ENCODE peak calls at places on chromosomes 5 and 9, in eight cellular contexts. C is heart left ventricle, O is A673, U is spleen, P is IMR-90, D is neural progenitor cell, Z is ovary, T is heart right ventricle. L is an unnamed sample.

GRCh38 chr5:35405938-35406337 is 175.7 kb upstream of the PRLR start:
- DNase-seq in C (no peak), O (no peak), U (peak; percentile 55), P (no peak), D (no peak), Z (no peak), T (no peak), L (no peak)

GRCh38 chr5:132446621-132447020 is 44.0 kb downstream of the IRF1 start:
- DNase-seq in C (peak; percentile 89), O (no peak), U (no peak), P (peak; percentile 75), D (no peak), Z (peak; percentile 88), T (peak; percentile 69), L (peak; percentile 76)

GRCh38 chr5:99621772-99622681 is 693.2 kb upstream of the CHD1 start:
- DNase-seq in C (no peak), O (peak; percentile 1), U (no peak), P (no peak), D (no peak), Z (no peak), T (no peak), L (no peak)

GRCh38 chr5:5492087-5492933 is 69.8 kb downstream of the ICE1 start:
- DNase-seq in C (no peak), O (peak; percentile 80), U (no peak), P (peak; percentile 61), D (peak; percentile 69), Z (no peak), T (no peak), L (no peak)

GRCh38 chr9:98809311-98810105 is 2.0 kb downstream of the GALNT12 start:
- DNase-seq in C (no peak), O (no peak), U (no peak), P (no peak), D (peak; percentile 74), Z (no peak), T (no peak), L (no peak)

GRCh38 chr9:90300901-90301688 is 341.5 kb downstream of the DIRAS2 start:
- DNase-seq in C (peak; percentile 40), O (peak; percentile 84), U (no peak), P (peak; percentile 91), D (no peak), Z (no peak), T (no peak), L (peak; percentile 17)

GRCh38 chr9:137402752-137403151 is 20.2 kb downstream of the EXD3 start:
- DNase-seq in C (no peak), O (no peak), U (no peak), P (no peak), D (no peak), Z (no peak), T (no peak), L (no peak)

GRCh38 chr9:19286634-19287188 is 56.2 kb downstream of the DENND4C start:
- DNase-seq in C (no peak), O (no peak), U (no peak), P (peak; percentile 16), D (no peak), Z (no peak), T (no peak), L (no peak)

GRCh38 chr9:121599186-121599871 is 52.1 kb upstream of the DAB2IP start:
- DNase-seq in C (peak; percentile 83), O (no peak), U (no peak), P (peak; percentile 26), D (peak; percentile 97), Z (peak; percentile 79), T (peak; percentile 82), L (peak; percentile 74)

GRCh38 chr9:70135176-70135575 is 91.5 kb downstream of the MAMDC2 start:
- DNase-seq in C (no peak), O (no peak), U (no peak), P (no peak), D (no peak), Z (no peak), T (no peak), L (no peak)

GRCh38 chr5:140632366-140633080 is 452 bp downstream of the CD14 start:
- DNase-seq in C (peak; percentile 73), O (peak; percentile 33), U (peak; percentile 92), P (peak; percentile 54), D (no peak), Z (peak; percentile 57), T (peak; percentile 50), L (peak; percentile 52)

GRCh38 chr9:78666818-78667429 is 370.0 kb downstream of the PSAT1 start:
- DNase-seq in C (no peak), O (no peak), U (no peak), P (peak; percentile 24), D (no peak), Z (no peak), T (no peak), L (no peak)

GRCh38 chr9:109599131-109599530 is 101.0 kb upstream of the PTPN3 start:
- DNase-seq in C (no peak), O (no peak), U (no peak), P (no peak), D (no peak), Z (no peak), T (no peak), L (no peak)

GRCh38 chr5:180990086-180990888 is 1.6 kb downstream of the BTNL3 start:
- DNase-seq in C (no peak), O (no peak), U (no peak), P (no peak), D (no peak), Z (no peak), T (no peak), L (no peak)

GRCh38 chr9:15909297-15909696 is 356.5 kb downstream of the CCDC171 start:
- DNase-seq in C (no peak), O (no peak), U (no peak), P (peak; percentile 11), D (no peak), Z (no peak), T (no peak), L (no peak)

GRCh38 chr9:99056876-99057664 is 47.8 kb upstream of the TGFBR1 start:
- DNase-seq in C (no peak), O (no peak), U (no peak), P (peak; percentile 91), D (no peak), Z (no peak), T (no peak), L (no peak)

GRCh38 chr5:171168177-171168576 is 140.9 kb upstream of the TLX3 start:
- DNase-seq in C (no peak), O (no peak), U (no peak), P (no peak), D (no peak), Z (no peak), T (no peak), L (no peak)

GRCh38 chr5:142697846-142698245 is 12.0 kb upstream of the FGF1 start:
- DNase-seq in C (peak; percentile 81), O (peak; percentile 50), U (no peak), P (peak; percentile 51), D (no peak), Z (peak; percentile 58), T (peak; percentile 45), L (peak; percentile 68)

DNA sequence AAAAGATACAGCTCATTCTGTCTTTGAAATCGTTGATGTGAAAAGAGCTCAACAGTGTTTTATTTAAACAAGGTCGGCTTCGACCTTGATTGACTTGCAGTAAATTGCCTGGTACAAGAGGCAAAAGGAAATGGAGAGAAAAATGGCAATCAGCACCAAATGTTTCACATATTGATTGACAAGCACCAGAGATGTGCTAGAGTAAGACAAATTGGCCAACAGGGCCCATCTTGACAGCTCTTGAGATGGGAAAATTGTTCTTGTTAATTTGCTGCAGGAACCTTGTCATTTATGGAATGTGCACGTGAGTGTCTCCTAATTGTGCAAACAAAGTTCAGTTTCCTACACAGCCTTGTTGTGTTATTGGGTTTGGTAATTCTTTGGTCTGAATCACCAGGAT is 447.3 kb upstream of the WWC1 start:
- DNase-seq in C (no peak), O (no peak), U (no peak), P (no peak), D (no peak), Z (no peak), T (no peak), L (no peak)
- H3K27me3 ChIP-seq in C (no peaks in the 10 kb centered on the region), O (no peaks in the 10 kb centered on the region), U (no peaks in the 10 kb centered on the region), P (peaks cover 2% of the 10 kb centered on the region), D (no peaks in the 10 kb centered on the region), Z (no peaks in the 10 kb centered on the region), T (no peaks in the 10 kb centered on the region), L (no peaks in the 10 kb centered on the region)

GRCh38 chr5:105754056-105754455 is 1916.7 kb downstream of the EFNA5 start:
- DNase-seq in C (no peak), O (no peak), U (no peak), P (peak; percentile 12), D (peak; percentile 4), Z (no peak), T (no peak), L (no peak)
- H3K27ac ChIP-seq in C (no peak overlapping the region), O (no peak overlapping the region), U (no peak overlapping the region), P (no peak overlapping the region), D (no peak overlapping the region), Z (no peak overlapping the region), T (no peak overlapping the region), L (no peak overlapping the region)

GRCh38 chr5:78984020-78984610 is 995 bp downstream of the ARSB start:
- DNase-seq in C (no peak), O (peak; percentile 9), U (no peak), P (peak; percentile 21), D (peak; percentile 15), Z (no peak), T (no peak), L (no peak)
- H3K4me3 ChIP-seq in C (peak overlapping the region; percentile 59), O (peak overlapping the region; percentile 82), U (peak overlapping the region; percentile 84), P (peak overlapping the region; percentile 72), D (peak overlapping the region; percentile 82), Z (peak overlapping the region; percentile 63), T (peak overlapping the region; percentile 69), L (peak overlapping the region; percentile 82)

GRCh38 chr5:175037820-175038219 is 313.4 kb downstream of the MSX2 start:
- DNase-seq in C (no peak), O (no peak), U (no peak), P (no peak), D (no peak), Z (no peak), T (no peak), L (no peak)

GRCh38 chr5:175032013-175032412 is 307.6 kb downstream of the MSX2 start:
- DNase-seq in C (no peak), O (no peak), U (no peak), P (no peak), D (no peak), Z (no peak), T (no peak), L (no peak)

GRCh38 chr5:175034924-175035323 is 310.5 kb downstream of the MSX2 start:
- DNase-seq in C (no peak), O (no peak), U (no peak), P (no peak), D (no peak), Z (no peak), T (no peak), L (no peak)

GRCh38 chr5:175032741-175033151 is 308.4 kb downstream of the MSX2 start:
- DNase-seq in C (no peak), O (no peak), U (no peak), P (no peak), D (no peak), Z (no peak), T (no peak), L (no peak)

DNA sequence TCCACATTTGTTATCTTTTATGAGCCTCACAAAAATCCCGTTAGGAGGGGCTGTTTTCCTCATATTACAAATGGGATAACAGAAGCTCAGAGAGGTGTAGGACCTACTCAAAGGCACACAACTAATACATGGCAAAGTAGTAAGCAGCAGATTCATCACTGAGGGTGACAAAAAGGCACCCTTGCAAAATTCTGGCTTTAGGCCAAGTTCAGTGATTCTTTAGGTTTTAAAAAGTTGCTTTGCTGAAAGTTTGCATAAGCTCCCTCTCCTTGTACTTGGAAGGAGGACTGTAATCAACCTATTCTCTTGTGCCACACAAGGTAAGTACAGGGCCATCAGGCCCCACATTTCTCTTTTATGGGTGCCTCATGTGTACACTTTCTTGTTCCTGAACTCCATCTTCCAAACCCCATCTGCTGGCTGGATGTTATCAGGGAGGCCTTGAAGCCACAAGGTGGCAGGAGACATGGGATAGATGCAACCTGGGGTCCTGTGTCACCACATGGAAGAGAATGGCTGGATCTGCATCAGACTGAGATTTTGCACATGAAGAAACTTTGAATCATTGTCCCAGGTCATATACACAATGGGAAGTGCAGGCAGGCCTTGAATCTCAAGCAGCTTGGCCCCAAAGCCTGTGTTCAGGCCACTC is 311.6 kb downstream of the MSX2 start:
- DNase-seq in C (no peak), O (no peak), U (no peak), P (no peak), D (no peak), Z (no peak), T (no peak), L (no peak)
- H3K27me3 ChIP-seq in C (no peaks in the 10 kb centered on the region), O (no peaks in the 10 kb centered on the region), U (no peaks in the 10 kb centered on the region), P (no peaks in the 10 kb centered on the region), D (no peaks in the 10 kb centered on the region), Z (no peaks in the 10 kb centered on the region), T (no peaks in the 10 kb centered on the region), L (no peaks in the 10 kb centered on the region)